ENCODE peak calls at places on chromosomes 4 and X, in four cellular contexts. One of them, this sample, is unnamed.

GRCh38 chrX:75115707-75116413 is 40.2 kb downstream of the ABCB7 start:
- DNase-seq in mammary epithelial cell: no peak
- DNase-seq in heart right ventricle: no peak
- DNase-seq in naive thymus-derived CD4-positive, alpha-beta T cell: no peak
- DNase-seq in this sample: no peak

GRCh38 chr4:79442422-79442821 is 34.4 kb upstream of the GK2 start:
- DNase-seq in mammary epithelial cell: no peak
- DNase-seq in heart right ventricle: no peak
- DNase-seq in naive thymus-derived CD4-positive, alpha-beta T cell: no peak
- DNase-seq in this sample: no peak

GRCh38 chr4:58940167-58940566 is 1830.0 kb upstream of the IGFBP7 start:
- DNase-seq in mammary epithelial cell: no peak
- DNase-seq in heart right ventricle: no peak
- DNase-seq in naive thymus-derived CD4-positive, alpha-beta T cell: no peak
- DNase-seq in this sample: no peak

GRCh38 chr4:31194823-31195222 is 474.7 kb downstream of the PCDH7 start:
- DNase-seq in mammary epithelial cell: no peak
- DNase-seq in heart right ventricle: no peak
- DNase-seq in naive thymus-derived CD4-positive, alpha-beta T cell: no peak
- DNase-seq in this sample: no peak

GRCh38 chrX:130877892-130878321 is 25.1 kb downstream of the ENOX2 start:
- DNase-seq in mammary epithelial cell: no peak
- DNase-seq in heart right ventricle: no peak
- DNase-seq in naive thymus-derived CD4-positive, alpha-beta T cell: no peak
- DNase-seq in this sample: no peak

GRCh38 chrX:38973327-38973726 is 172.1 kb downstream of the MID1IP1 start:
- DNase-seq in mammary epithelial cell: no peak
- DNase-seq in heart right ventricle: peak; percentile 9
- DNase-seq in naive thymus-derived CD4-positive, alpha-beta T cell: no peak
- DNase-seq in this sample: no peak

GRCh38 chr4:52198356-52198755 is 147.3 kb downstream of the SPATA18 start:
- DNase-seq in mammary epithelial cell: no peak
- DNase-seq in heart right ventricle: no peak
- DNase-seq in naive thymus-derived CD4-positive, alpha-beta T cell: no peak
- DNase-seq in this sample: no peak

GRCh38 chr4:110046588-110047049 is 133.9 kb downstream of the EGF start:
- DNase-seq in mammary epithelial cell: peak; percentile 73
- DNase-seq in heart right ventricle: no peak
- DNase-seq in naive thymus-derived CD4-positive, alpha-beta T cell: no peak
- DNase-seq in this sample: no peak

GRCh38 chrX:81121513-81122363 is 80.0 kb downstream of the HMGN5 start:
- DNase-seq in mammary epithelial cell: peak; percentile 89
- DNase-seq in heart right ventricle: peak; percentile 89
- DNase-seq in naive thymus-derived CD4-positive, alpha-beta T cell: peak; percentile 82
- DNase-seq in this sample: peak; percentile 79

GRCh38 chr4:13461511-13461910 is 22.6 kb downstream of the RAB28 start:
- DNase-seq in mammary epithelial cell: no peak
- DNase-seq in heart right ventricle: no peak
- DNase-seq in naive thymus-derived CD4-positive, alpha-beta T cell: no peak
- DNase-seq in this sample: no peak

GRCh38 chrX:8748855-8749254 is 16.9 kb upstream of the ANOS1 start:
- DNase-seq in mammary epithelial cell: peak; percentile 19
- DNase-seq in heart right ventricle: no peak
- DNase-seq in naive thymus-derived CD4-positive, alpha-beta T cell: no peak
- DNase-seq in this sample: no peak

GRCh38 chr4:106343865-106344264 is 24.7 kb downstream of the GIMD1 start:
- DNase-seq in mammary epithelial cell: no peak
- DNase-seq in heart right ventricle: no peak
- DNase-seq in naive thymus-derived CD4-positive, alpha-beta T cell: no peak
- DNase-seq in this sample: no peak

GRCh38 chr4:179595671-179596410 is 2153.6 kb upstream of the AGA start:
- DNase-seq in mammary epithelial cell: no peak
- DNase-seq in heart right ventricle: no peak
- DNase-seq in naive thymus-derived CD4-positive, alpha-beta T cell: no peak
- DNase-seq in this sample: no peak

GRCh38 chr4:186885289-186885688 is 161.6 kb upstream of the FAT1 start:
- DNase-seq in mammary epithelial cell: no peak
- DNase-seq in heart right ventricle: no peak
- DNase-seq in naive thymus-derived CD4-positive, alpha-beta T cell: no peak
- DNase-seq in this sample: no peak

GRCh38 chr4:13403326-13403725 is 80.8 kb downstream of the RAB28 start:
- DNase-seq in mammary epithelial cell: no peak
- DNase-seq in heart right ventricle: no peak
- DNase-seq in naive thymus-derived CD4-positive, alpha-beta T cell: no peak
- DNase-seq in this sample: no peak

DNA sequence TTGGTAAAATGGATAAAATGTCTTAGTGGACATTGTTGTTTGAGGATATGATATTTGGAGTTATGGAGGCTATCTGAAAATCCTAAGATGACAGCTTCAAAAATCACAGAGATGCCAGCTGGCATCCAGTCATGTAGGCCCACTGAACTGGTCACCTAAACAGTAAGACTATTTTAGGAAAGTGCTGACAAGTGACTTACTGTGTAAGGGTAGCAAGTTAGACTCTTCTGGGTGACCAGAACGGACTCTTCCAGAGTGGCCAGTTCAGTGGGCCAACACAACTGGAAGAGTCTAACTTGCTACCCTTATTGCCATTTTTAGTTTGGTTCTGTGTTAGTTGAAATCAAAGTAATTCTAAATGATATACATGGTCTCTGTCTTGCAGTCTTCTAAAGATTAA is 61.4 kb upstream of the ATP8A1 start:
- DNase-seq in mammary epithelial cell: no peak
- DNase-seq in heart right ventricle: no peak
- DNase-seq in naive thymus-derived CD4-positive, alpha-beta T cell: no peak
- DNase-seq in this sample: no peak
- H3K4me1 ChIP-seq in mammary epithelial cell: no peaks in the 10 kb centered on the region
- H3K4me1 ChIP-seq in heart right ventricle: no peaks in the 10 kb centered on the region
- H3K4me1 ChIP-seq in naive thymus-derived CD4-positive, alpha-beta T cell: no peaks in the 10 kb centered on the region
- H3K4me1 ChIP-seq in this sample: no peaks in the 10 kb centered on the region

DNA sequence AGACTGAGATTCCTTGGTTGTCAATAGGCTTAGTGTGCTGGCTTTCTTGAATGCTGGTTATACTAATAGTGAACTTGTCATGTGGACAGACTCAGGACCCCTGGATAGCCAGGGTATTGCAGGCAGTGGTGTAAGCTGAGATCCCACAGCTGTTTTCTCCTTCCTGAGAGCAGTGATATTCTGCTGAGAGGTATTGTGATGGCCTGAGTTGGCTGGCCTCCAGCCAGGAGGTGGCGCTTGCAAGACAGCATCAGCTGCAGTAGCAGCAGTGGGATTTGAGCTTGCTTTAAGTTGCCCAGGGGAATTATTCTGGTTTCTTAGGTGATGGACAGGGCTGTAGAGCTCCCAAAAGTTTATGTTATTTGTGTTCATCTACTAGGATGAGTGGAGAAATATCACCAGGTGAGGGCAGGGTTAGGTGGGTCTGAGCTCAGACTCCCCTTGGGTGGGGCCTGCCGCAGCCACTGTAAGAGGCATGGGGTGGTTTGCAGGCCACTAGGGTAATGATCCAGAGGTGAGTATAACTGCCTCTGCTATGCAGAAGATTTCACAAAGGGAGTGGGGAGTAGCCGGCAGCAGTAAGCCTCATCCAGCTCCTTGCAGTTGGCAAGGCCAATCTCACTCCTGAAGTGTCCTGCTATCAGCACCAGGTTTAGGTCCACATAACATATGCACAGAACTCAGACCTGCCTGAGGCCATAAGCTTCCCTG is 66.2 kb downstream of the IL15 start:
- DNase-seq in mammary epithelial cell: no peak
- DNase-seq in heart right ventricle: peak; percentile 35
- DNase-seq in naive thymus-derived CD4-positive, alpha-beta T cell: no peak
- DNase-seq in this sample: no peak
- H3K4me3 ChIP-seq in mammary epithelial cell: no peak overlapping the region
- H3K4me3 ChIP-seq in heart right ventricle: no peak overlapping the region
- H3K4me3 ChIP-seq in naive thymus-derived CD4-positive, alpha-beta T cell: no peak overlapping the region
- H3K4me3 ChIP-seq in this sample: no peak overlapping the region

GRCh38 chr4:1683371-1683902 is 676 bp downstream of the FAM53A start:
- DNase-seq in mammary epithelial cell: peak; percentile 66
- DNase-seq in heart right ventricle: no peak
- DNase-seq in naive thymus-derived CD4-positive, alpha-beta T cell: peak; percentile 45
- DNase-seq in this sample: peak; percentile 8
- H3K27ac ChIP-seq in mammary epithelial cell: no peak overlapping the region
- H3K27ac ChIP-seq in heart right ventricle: peak overlapping the region; percentile 83
- H3K27ac ChIP-seq in naive thymus-derived CD4-positive, alpha-beta T cell: peak overlapping the region; percentile 62
- H3K27ac ChIP-seq in this sample: peak overlapping the region; percentile 26

GRCh38 chr4:48127882-48128394 is 6.1 kb downstream of the TXK start:
- DNase-seq in mammary epithelial cell: peak; percentile 93
- DNase-seq in heart right ventricle: peak; percentile 34
- DNase-seq in naive thymus-derived CD4-positive, alpha-beta T cell: peak; percentile 72
- DNase-seq in this sample: peak; percentile 40

GRCh38 chr4:48130100-48130499 is 4.0 kb downstream of the TXK start:
- DNase-seq in mammary epithelial cell: no peak
- DNase-seq in heart right ventricle: no peak
- DNase-seq in naive thymus-derived CD4-positive, alpha-beta T cell: no peak
- DNase-seq in this sample: no peak

GRCh38 chr4:48129307-48130014 is 4.6 kb downstream of the TXK start:
- DNase-seq in mammary epithelial cell: no peak
- DNase-seq in heart right ventricle: peak; percentile 33
- DNase-seq in naive thymus-derived CD4-positive, alpha-beta T cell: peak; percentile 27
- DNase-seq in this sample: no peak

GRCh38 chr4:48133668-48134444 is at the start of gene TXK:
- DNase-seq in mammary epithelial cell: no peak
- DNase-seq in heart right ventricle: no peak
- DNase-seq in naive thymus-derived CD4-positive, alpha-beta T cell: peak; percentile 37
- DNase-seq in this sample: no peak

DNA sequence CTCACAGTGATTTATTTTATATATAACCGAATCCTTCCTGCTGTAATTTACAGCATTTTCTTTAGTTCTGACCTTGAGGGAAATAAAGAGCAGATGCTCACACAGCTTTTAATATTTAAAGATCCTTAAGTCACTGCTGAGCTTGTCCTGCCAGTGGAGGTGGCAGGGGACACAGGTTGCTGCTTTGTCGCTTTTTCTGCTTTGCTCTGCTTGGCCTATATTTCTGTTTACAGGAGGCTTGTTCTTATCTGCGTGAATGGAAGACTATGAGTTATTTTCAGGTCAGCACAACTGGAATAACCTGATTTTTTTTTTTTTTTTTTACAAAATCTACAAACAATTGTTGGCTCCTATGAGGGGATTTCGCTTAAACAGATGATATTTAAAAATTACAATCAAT is 2.3 kb downstream of the TXK start:
- DNase-seq in mammary epithelial cell: no peak
- DNase-seq in heart right ventricle: no peak
- DNase-seq in naive thymus-derived CD4-positive, alpha-beta T cell: no peak
- DNase-seq in this sample: no peak
- H3K4me1 ChIP-seq in mammary epithelial cell: peaks cover 17% of the 10 kb centered on the region
- H3K4me1 ChIP-seq in heart right ventricle: peaks cover 24% of the 10 kb centered on the region
- H3K4me1 ChIP-seq in naive thymus-derived CD4-positive, alpha-beta T cell: peaks cover 66% of the 10 kb centered on the region
- H3K4me1 ChIP-seq in this sample: peaks cover 30% of the 10 kb centered on the region

GRCh38 chr4:176385601-176386000 is 65.8 kb downstream of the SPCS3 start:
- DNase-seq in mammary epithelial cell: no peak
- DNase-seq in heart right ventricle: no peak
- DNase-seq in naive thymus-derived CD4-positive, alpha-beta T cell: no peak
- DNase-seq in this sample: no peak

GRCh38 chr4:176376032-176376614 is 56.4 kb downstream of the SPCS3 start:
- DNase-seq in mammary epithelial cell: no peak
- DNase-seq in heart right ventricle: no peak
- DNase-seq in naive thymus-derived CD4-positive, alpha-beta T cell: no peak
- DNase-seq in this sample: no peak

GRCh38 chr4:176383273-176384077 is 63.7 kb downstream of the SPCS3 start:
- DNase-seq in mammary epithelial cell: peak; percentile 26
- DNase-seq in heart right ventricle: no peak
- DNase-seq in naive thymus-derived CD4-positive, alpha-beta T cell: no peak
- DNase-seq in this sample: no peak

GRCh38 chr4:176377705-176378302 is 58.0 kb downstream of the SPCS3 start:
- DNase-seq in mammary epithelial cell: peak; percentile 41
- DNase-seq in heart right ventricle: no peak
- DNase-seq in naive thymus-derived CD4-positive, alpha-beta T cell: no peak
- DNase-seq in this sample: no peak

GRCh38 chr4:176380352-176381157 is 60.8 kb downstream of the SPCS3 start:
- DNase-seq in mammary epithelial cell: no peak
- DNase-seq in heart right ventricle: no peak
- DNase-seq in naive thymus-derived CD4-positive, alpha-beta T cell: no peak
- DNase-seq in this sample: no peak
- H3K4me3 ChIP-seq in mammary epithelial cell: no peak overlapping the region
- H3K4me3 ChIP-seq in heart right ventricle: peak overlapping the region; percentile 26
- H3K4me3 ChIP-seq in naive thymus-derived CD4-positive, alpha-beta T cell: no peak overlapping the region
- H3K4me3 ChIP-seq in this sample: no peak overlapping the region

GRCh38 chrX:102765217-102765616 is 44.7 kb downstream of the GPRASP3 start:
- DNase-seq in mammary epithelial cell: peak; percentile 25
- DNase-seq in heart right ventricle: no peak
- DNase-seq in naive thymus-derived CD4-positive, alpha-beta T cell: no peak
- DNase-seq in this sample: no peak
- H3K27ac ChIP-seq in mammary epithelial cell: no peak overlapping the region
- H3K27ac ChIP-seq in heart right ventricle: no peak overlapping the region
- H3K27ac ChIP-seq in naive thymus-derived CD4-positive, alpha-beta T cell: no peak overlapping the region
- H3K27ac ChIP-seq in this sample: no peak overlapping the region